ENCODE peak calls at places on chromosomes 16 and 17, in four cellular contexts. W, I, B and V are unnamed samples. For H3K27me3, the result is how much of the 10 kb centered on the place peaks cover.

GRCh38 chr17:66290097-66290722 is 12.2 kb upstream of the PRKCA start:
- DNase-seq in W (no peak), I (no peak), B (no peak), V (no peak)

GRCh38 chr17:4945176-4945943 is 3.0 kb downstream of the PFN1 start:
- DNase-seq in W (peak), I (peak), B (peak), V (peak)

GRCh38 chr17:50596191-50597037 is 35.9 kb downstream of the CACNA1G start:
- DNase-seq in W (no peak), I (peak), B (peak), V (no peak)

GRCh38 chr17:78414178-78415162 is 36.0 kb downstream of the PGS1 start:
- DNase-seq in W (no peak), I (no peak), B (peak), V (peak)

GRCh38 chr17:57477483-57478357 is 221.4 kb downstream of the MSI2 start:
- DNase-seq in W (no peak), I (no peak), B (no peak), V (no peak)

GRCh38 chr16:51313204-51313603 is 162.1 kb upstream of the SALL1 start:
- DNase-seq in W (no peak), I (no peak), B (no peak), V (no peak)

GRCh38 chr16:70706948-70707465 is 21.2 kb upstream of the MTSS2 start:
- DNase-seq in W (no peak), I (peak), B (no peak), V (peak)

GRCh38 chr16:13845232-13845631 is 74.7 kb upstream of the ERCC4 start:
- DNase-seq in W (no peak), I (no peak), B (no peak), V (no peak)

GRCh38 chr17:9274119-9274445 is 252.8 kb downstream of the NTN1 start:
- DNase-seq in W (no peak), I (no peak), B (no peak), V (no peak)

GRCh38 chr17:2710804-2711607 is 558 bp downstream of the CLUH start:
- DNase-seq in W (no peak), I (peak), B (peak), V (no peak)

GRCh38 chr16:82152641-82153094 is 17.4 kb downstream of the MPHOSPH6 start:
- DNase-seq in W (no peak), I (peak), B (no peak), V (no peak)

GRCh38 chr16:22081050-22081449 is 11.3 kb upstream of the VWA3A start:
- DNase-seq in W (no peak), I (no peak), B (no peak), V (no peak)

GRCh38 chr17:9002610-9003354 is 18.5 kb upstream of the NTN1 start:
- DNase-seq in W (no peak), I (peak), B (no peak), V (no peak)

GRCh38 chr16:25699069-25699468 is 7.3 kb downstream of the HS3ST4 start:
- DNase-seq in W (no peak), I (no peak), B (no peak), V (no peak)

GRCh38 chr17:38584350-38584925 is 21.3 kb downstream of the SRCIN1 start:
- DNase-seq in W (no peak), I (peak), B (peak), V (peak)

GRCh38 chr16:68972720-68973119 is 129.4 kb downstream of the TANGO6 start:
- DNase-seq in W (no peak), I (peak), B (peak), V (no peak)

GRCh38 chr17:77708049-77708448 is 250.5 kb upstream of the TNRC6C start:
- DNase-seq in W (no peak), I (no peak), B (no peak), V (no peak)

GRCh38 chr16:19266774-19267173 is 18.8 kb upstream of the CLEC19A start:
- DNase-seq in W (no peak), I (no peak), B (no peak), V (no peak)

GRCh38 chr16:20878682-20879147 is 21.4 kb downstream of the DCUN1D3 start:
- DNase-seq in W (no peak), I (peak), B (no peak), V (no peak)

GRCh38 chr17:72222571-72222970 is 101.8 kb downstream of the SOX9 start:
- DNase-seq in W (no peak), I (peak), B (no peak), V (no peak)

GRCh38 chr16:31198207-31198882 is 4.2 kb downstream of the PYCARD start:
- DNase-seq in W (no peak), I (no peak), B (no peak), V (no peak)

GRCh38 chr17:4897198-4897657 is 2.1 kb upstream of the C17orf107 start:
- DNase-seq in W (no peak), I (no peak), B (no peak), V (no peak)

GRCh38 chr16:66342294-66342900 is 24.1 kb upstream of the CDH5 start:
- DNase-seq in W (no peak), I (peak), B (no peak), V (no peak)

GRCh38 chr17:65332375-65332774 is 195.2 kb downstream of the RGS9 start:
- DNase-seq in W (no peak), I (peak), B (no peak), V (no peak)

GRCh38 chr17:71071837-71072236 is 902.5 kb downstream of the KCNJ2 start:
- DNase-seq in W (peak), I (peak), B (no peak), V (no peak)

GRCh38 chr16:79653337-79654000 is 52.9 kb upstream of the MAF start:
- DNase-seq in W (no peak), I (peak), B (no peak), V (no peak)

GRCh38 chr17:45302649-45303173 is 14.1 kb downstream of the MAP3K14 start:
- DNase-seq in W (no peak), I (no peak), B (no peak), V (no peak)

GRCh38 chr17:12510535-12510934 is 155.2 kb upstream of the MYOCD start:
- DNase-seq in W (no peak), I (no peak), B (no peak), V (no peak)

GRCh38 chr17:83194189-83194565 is 114.8 kb downstream of the METRNL start:
- DNase-seq in W (no peak), I (no peak), B (peak), V (no peak)

GRCh38 chr16:85173077-85173980 is 61.1 kb upstream of the CIBAR2 start:
- DNase-seq in W (peak), I (peak), B (no peak), V (no peak)

GRCh38 chr16:88789593-88789992 is 4.6 kb upstream of the PIEZO1 start:
- DNase-seq in W (no peak), I (no peak), B (no peak), V (no peak)

GRCh38 chr16:85376292-85377095 is 236.6 kb upstream of the GSE1 start:
- DNase-seq in W (no peak), I (no peak), B (no peak), V (no peak)

GRCh38 chr16:88353691-88354090 is 29.1 kb upstream of the ZNF469 start:
- DNase-seq in W (no peak), I (no peak), B (no peak), V (no peak)

GRCh38 chr17:17752822-17753448 is 71.7 kb downstream of the RAI1 start:
- DNase-seq in W (no peak), I (no peak), B (no peak), V (no peak)
- H3K4me3 ChIP-seq in W (peak), I (no peak), B (peak), V (peak)

GRCh38 chr17:79601604-79602420 is 9.0 kb downstream of the RBFOX3 start:
- DNase-seq in W (no peak), I (no peak), B (no peak), V (no peak)

GRCh38 chr17:79602621-79603020 is 8.2 kb downstream of the RBFOX3 start:
- DNase-seq in W (no peak), I (no peak), B (no peak), V (no peak)

GRCh38 chr17:79597996-79598557 is 12.8 kb downstream of the RBFOX3 start:
- DNase-seq in W (no peak), I (no peak), B (no peak), V (peak)

GRCh38 chr17:79600071-79600470 is 10.8 kb downstream of the RBFOX3 start:
- DNase-seq in W (no peak), I (no peak), B (no peak), V (no peak)

GRCh38 chr17:79600613-79601221 is 10.1 kb downstream of the RBFOX3 start:
- DNase-seq in W (no peak), I (no peak), B (no peak), V (no peak)
- H3K27me3 ChIP-seq in W (under half), I (half or more), B (under half), V (under half)

DNA sequence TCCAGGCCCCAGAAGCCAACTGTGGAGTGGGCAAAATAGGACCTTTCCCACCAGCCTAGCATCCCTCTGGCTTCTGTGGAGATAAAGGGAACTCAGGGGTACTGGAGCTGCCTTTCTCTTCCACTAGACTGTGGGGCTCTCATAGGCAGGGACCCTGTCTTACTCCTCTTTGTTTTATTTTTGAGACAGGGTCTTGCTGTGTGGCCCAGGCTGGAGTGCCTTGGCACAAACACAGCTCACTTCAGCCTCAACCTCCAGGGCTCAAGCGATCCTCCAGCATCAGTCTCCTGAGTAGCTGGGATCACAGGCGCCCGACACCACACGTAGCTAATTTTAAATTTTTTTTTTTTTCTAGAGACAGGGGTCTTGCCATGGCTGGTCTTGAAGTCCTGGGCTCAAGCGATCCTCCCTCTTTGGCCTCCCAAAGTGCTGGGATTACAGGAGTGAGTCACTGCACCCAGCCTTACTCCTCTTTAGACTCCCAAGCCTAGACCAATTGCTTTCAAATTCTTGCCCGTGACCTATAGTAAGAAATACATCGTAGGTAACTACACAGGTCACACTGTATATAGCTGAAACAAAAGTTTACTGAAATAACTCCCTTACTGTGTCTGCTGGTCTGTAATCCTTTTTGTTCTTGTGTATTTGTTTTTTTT is 2.6 kb downstream of the RAI1 start:
- DNase-seq in W (no peak), I (no peak), B (no peak), V (no peak)
- H3K4me3 ChIP-seq in W (peak), I (peak), B (no peak), V (no peak)

GRCh38 chr17:33561935-33562334 is 268.8 kb upstream of the ASIC2 start:
- DNase-seq in W (no peak), I (no peak), B (no peak), V (no peak)
- H3K27me3 ChIP-seq in W (under half), I (under half), B (under half), V (under half)

GRCh38 chr16:2031081-2031577 is 4.4 kb downstream of the NHERF2 start:
- DNase-seq in W (no peak), I (no peak), B (no peak), V (no peak)
- H3K4me3 ChIP-seq in W (no peak), I (no peak), B (no peak), V (no peak)

DNA sequence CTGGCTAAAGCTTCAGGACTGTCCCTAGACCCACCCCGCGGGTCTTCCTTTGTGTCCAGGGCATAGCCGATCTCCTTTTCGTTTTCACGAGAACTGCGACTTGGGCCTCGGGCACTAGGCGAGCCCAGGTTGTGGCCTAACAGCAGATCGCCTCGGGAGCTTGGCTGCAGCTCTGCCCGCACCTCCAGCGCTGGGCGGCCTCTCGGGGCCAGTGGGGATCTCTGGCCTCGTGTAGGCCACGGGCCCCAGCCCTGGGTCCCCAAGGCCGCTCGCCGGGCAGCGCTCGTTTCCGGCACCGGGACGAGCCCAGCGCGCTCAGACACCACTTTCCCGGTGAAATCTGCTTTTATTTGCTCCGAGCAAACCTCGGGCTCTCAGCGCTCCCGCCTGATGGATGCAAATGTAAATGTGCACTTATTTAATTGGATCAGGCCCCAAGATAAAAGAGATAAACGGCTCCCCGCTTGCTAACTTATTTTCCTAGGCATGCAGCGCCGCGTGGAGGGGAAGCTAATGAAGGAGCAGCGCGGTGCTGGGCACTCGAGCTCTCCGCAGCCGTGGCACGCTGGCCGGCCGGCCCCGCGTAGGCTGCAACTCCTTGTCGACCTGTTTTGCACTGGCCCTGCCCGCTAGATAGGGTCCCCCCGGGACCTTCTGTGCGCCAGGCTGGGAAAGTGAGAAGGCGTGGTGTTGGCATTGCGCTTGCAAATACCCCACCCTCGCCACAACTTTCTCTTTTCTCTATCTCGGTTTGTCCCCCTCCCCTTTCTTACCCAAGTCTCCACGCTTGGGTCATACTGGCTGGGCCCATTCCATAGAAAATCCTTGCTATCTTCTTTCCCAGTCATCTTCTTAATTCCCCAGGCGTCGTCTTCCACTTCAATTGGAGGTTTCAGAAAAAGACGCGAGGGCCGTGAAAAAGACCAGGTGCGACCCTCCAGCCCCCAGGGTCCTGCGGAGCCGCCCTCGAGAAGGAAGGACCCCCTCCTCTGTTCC is 8.0 kb downstream of the IRX5 start:
- DNase-seq in W (no peak), I (no peak), B (no peak), V (no peak)
- H3K27me3 ChIP-seq in W (under half), I (half or more), B (under half), V (under half)

GRCh38 chr17:81711814-81712467 is at the start of gene SLC25A10:
- DNase-seq in W (no peak), I (peak), B (peak), V (peak)
- H3K4me3 ChIP-seq in W (peak), I (peak), B (peak), V (peak)

GRCh38 chr17:42670925-42671657 is 5.7 kb downstream of the PLEKHH3 start:
- DNase-seq in W (no peak), I (no peak), B (no peak), V (no peak)
- H3K27me3 ChIP-seq in W (under half), I (under half), B (under half), V (under half)

DNA sequence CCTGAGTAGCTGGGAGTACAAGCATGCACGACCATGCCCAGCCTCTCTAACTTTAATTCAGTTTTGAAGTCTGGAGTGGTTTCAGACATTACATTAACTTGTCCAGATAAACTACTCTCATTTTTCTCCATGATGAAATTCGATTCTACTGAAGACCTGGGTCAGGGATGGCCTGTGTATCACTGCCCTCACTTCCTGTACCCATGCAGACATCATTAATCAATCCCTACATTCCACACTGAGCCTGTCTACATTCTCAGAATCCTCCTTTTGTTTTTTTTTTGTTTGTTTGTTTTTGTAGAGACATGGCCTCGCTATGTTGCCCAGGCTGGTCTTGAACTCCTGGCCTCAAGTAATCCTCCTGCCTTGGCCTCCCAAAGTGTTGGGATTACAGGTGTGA is 22.6 kb downstream of the ADCY7 start:
- DNase-seq in W (no peak), I (no peak), B (no peak), V (no peak)
- H3K4me3 ChIP-seq in W (no peak), I (no peak), B (no peak), V (no peak)

GRCh38 chr16:67429053-67429798 is 1.7 kb upstream of the HSD11B2 start:
- DNase-seq in W (no peak), I (no peak), B (peak), V (no peak)

GRCh38 chr16:67426950-67427349 is 4.0 kb upstream of the HSD11B2 start:
- DNase-seq in W (no peak), I (no peak), B (no peak), V (no peak)

GRCh38 chr16:67429799-67430503 is 970 bp upstream of the HSD11B2 start:
- DNase-seq in W (no peak), I (no peak), B (no peak), V (no peak)

GRCh38 chr16:67426022-67426421 is 4.9 kb upstream of the HSD11B2 start:
- DNase-seq in W (no peak), I (no peak), B (no peak), V (no peak)

GRCh38 chr16:67428146-67428731 is 2.7 kb upstream of the HSD11B2 start:
- DNase-seq in W (peak), I (peak), B (peak), V (peak)
- H3K27me3 ChIP-seq in W (under half), I (under half), B (under half), V (under half)